ENCODE peak calls at places on chromosomes 1 and 21, in seven cellular contexts. B, X, G, W, M, V and I are unnamed samples.

GRCh38 chr1:59343576-59343840 is 46.6 kb downstream of the FGGY start:
- DNase-seq in G (no peak), W (no peak), X (no peak), M (no peak), V (no peak), B (no peak), I (no peak)

GRCh38 chr1:220818421-220819173 is 31.9 kb downstream of the MTARC1 start:
- DNase-seq in X (peak), G (no peak), W (no peak), M (no peak), V (peak), B (no peak), I (no peak)

GRCh38 chr1:184755226-184756065 is 788 bp upstream of the EDEM3 start:
- DNase-seq in B (peak), V (no peak), X (peak), G (peak), M (peak), W (no peak), I (no peak)

GRCh38 chr1:14742181-14742980 is 143.9 kb downstream of the KAZN start:
- DNase-seq in G (peak), X (peak), B (peak), W (peak), V (peak), M (no peak), I (no peak)

GRCh38 chr1:205858141-205858961 is 8.4 kb upstream of the PM20D1 start:
- DNase-seq in G (peak), X (no peak), B (no peak), W (no peak), V (no peak), M (no peak), I (no peak)

GRCh38 chr1:232435746-232436145 is 194.2 kb downstream of the SIPA1L2 start:
- DNase-seq in M (no peak), W (no peak), V (no peak), B (no peak), X (no peak), G (no peak), I (no peak)

GRCh38 chr1:20891091-20891490 is 104.0 kb upstream of the HP1BP3 start:
- DNase-seq in V (no peak), W (no peak), B (no peak), G (no peak), M (no peak), X (no peak), I (no peak)

GRCh38 chr1:227733309-227733705 is 1.8 kb downstream of the JMJD4 start:
- DNase-seq in M (no peak), W (no peak), X (no peak), V (no peak), B (no peak), G (no peak), I (no peak)

GRCh38 chr1:150006881-150007401 is 3.6 kb downstream of the OTUD7B start:
- DNase-seq in W (peak), G (no peak), X (no peak), M (no peak), B (peak), V (no peak), I (no peak)

GRCh38 chr1:214584805-214585766 is 17.9 kb upstream of the CENPF start:
- DNase-seq in M (peak), G (no peak), V (no peak), W (peak), X (peak), B (peak), I (no peak)

GRCh38 chr1:220819627-220820026 is 32.9 kb downstream of the MTARC1 start:
- DNase-seq in G (no peak), X (no peak), W (no peak), B (no peak), V (no peak), M (no peak), I (no peak)

GRCh38 chr21:38982096-38982495 is 176.4 kb downstream of the ETS2 start:
- DNase-seq in G (no peak), M (peak), B (no peak), W (no peak), V (peak), X (no peak), I (no peak)

GRCh38 chr1:231372501-231372900 is 34.4 kb downstream of the SPRTN start:
- DNase-seq in X (no peak), G (no peak), W (no peak), B (no peak), M (no peak), V (no peak), I (no peak)

GRCh38 chr1:247118946-247119446 is 14.8 kb upstream of the ZNF669 start:
- DNase-seq in X (peak), G (peak), W (no peak), M (peak), B (peak), V (peak), I (no peak)

GRCh38 chr1:103525114-103525606 is 339 bp upstream of the RNPC3 start:
- DNase-seq in M (peak), V (peak), W (peak), B (peak), G (peak), X (peak), I (no peak)

GRCh38 chr21:26013964-26014363 is 156.6 kb downstream of the APP start:
- DNase-seq in X (no peak), B (no peak), M (no peak), V (no peak), G (no peak), W (no peak), I (no peak)

GRCh38 chr1:153963850-153964331 is 554 bp upstream of the SLC39A1 start:
- DNase-seq in M (peak), W (peak), V (peak), B (peak), G (no peak), X (peak), I (no peak)

GRCh38 chr1:24005163-24005562 is 25.0 kb upstream of the SRSF10 start:
- DNase-seq in W (no peak), M (no peak), V (no peak), X (no peak), G (no peak), B (no peak), I (no peak)

GRCh38 chr21:32951041-32951440 is 74.7 kb upstream of the OLIG2 start:
- DNase-seq in X (no peak), G (no peak), V (peak), W (no peak), M (no peak), B (no peak), I (no peak)

GRCh38 chr1:183817576-183818288 is 12.8 kb downstream of the RGL1 start:
- DNase-seq in B (peak), V (no peak), M (no peak), X (no peak), W (no peak), G (no peak), I (no peak)

GRCh38 chr1:228344631-228345072 is 62.0 kb downstream of the TRIM11 start:
- DNase-seq in V (peak), B (peak), M (no peak), W (peak), G (no peak), X (peak), I (no peak)

GRCh38 chr1:121417289-121417955 is 232.6 kb downstream of the SRGAP2C start:
- DNase-seq in W (peak), B (peak), V (no peak), G (no peak), X (no peak), M (no peak), I (no peak)

GRCh38 chr21:16569679-16570078 is 839.9 kb downstream of the USP25 start:
- DNase-seq in B (no peak), M (no peak), V (no peak), W (no peak), G (no peak), X (no peak), I (no peak)

GRCh38 chr1:178055093-178055492 is 38.8 kb upstream of the RASAL2 start:
- DNase-seq in B (peak), W (no peak), V (peak), G (peak), X (peak), M (peak), I (peak)

GRCh38 chr1:149903836-149904491 is 4.6 kb downstream of the BOLA1 start:
- DNase-seq in W (no peak), M (no peak), V (no peak), G (no peak), B (no peak), X (no peak), I (no peak)

GRCh38 chr1:59427784-59428183 is 130.9 kb downstream of the FGGY start:
- DNase-seq in W (no peak), B (no peak), G (no peak), M (no peak), X (no peak), V (no peak), I (no peak)

GRCh38 chr1:94831636-94832035 is 11.5 kb downstream of the SLC44A3 start:
- DNase-seq in B (no peak), M (no peak), W (no peak), X (no peak), V (no peak), G (no peak), I (no peak)

GRCh38 chr1:98035587-98035986 is 114.8 kb upstream of the DPYD start:
- DNase-seq in W (peak), X (peak), M (no peak), B (no peak), V (no peak), G (no peak), I (no peak)

GRCh38 chr1:59487335-59488031 is 190.6 kb downstream of the FGGY start:
- DNase-seq in M (no peak), X (no peak), B (peak), V (no peak), G (no peak), W (peak), I (no peak)

GRCh38 chr1:14598498-14599172 is at the start of gene KAZN:
- DNase-seq in V (peak), W (no peak), X (no peak), B (peak), M (peak), G (no peak), I (peak)

GRCh38 chr1:202589190-202589680 is 121.0 kb downstream of the SYT2 start:
- DNase-seq in B (peak), X (peak), V (peak), G (peak), M (peak), W (peak), I (no peak)

GRCh38 chr1:24384251-24385090 is 29.1 kb downstream of the STPG1 start:
- DNase-seq in M (peak), B (peak), W (peak), V (peak), G (no peak), X (no peak), I (no peak)

GRCh38 chr1:234647758-234648157 is 37.8 kb upstream of the IRF2BP2 start:
- DNase-seq in M (no peak), V (no peak), G (no peak), W (peak), B (peak), X (no peak), I (no peak)

GRCh38 chr1:25715888-25716287 is 84.1 kb upstream of the SELENON start:
- DNase-seq in W (no peak), B (no peak), M (no peak), X (no peak), G (no peak), V (no peak), I (no peak)
- H3K27ac ChIP-seq in W (no peak), B (no peak), M (peak), X (no peak), G (no peak), V (no peak), I (no peak)

GRCh38 chr1:236518343-236518742 is 5.4 kb upstream of the LGALS8 start:
- DNase-seq in B (no peak), V (no peak), M (no peak), X (no peak), W (no peak), G (no peak), I (no peak)

GRCh38 chr1:236512019-236512418 is 11.8 kb upstream of the LGALS8 start:
- DNase-seq in V (no peak), W (no peak), B (no peak), X (no peak), M (no peak), G (no peak), I (no peak)

GRCh38 chr1:236516929-236517704 is 6.7 kb upstream of the LGALS8 start:
- DNase-seq in M (no peak), B (peak), G (no peak), W (peak), X (peak), V (no peak), I (no peak)

GRCh38 chr1:236515443-236515958 is 8.3 kb upstream of the LGALS8 start:
- DNase-seq in X (no peak), G (no peak), V (no peak), M (no peak), B (peak), W (no peak), I (no peak)

GRCh38 chr1:236514703-236515442 is 8.9 kb upstream of the LGALS8 start:
- DNase-seq in W (no peak), B (peak), X (peak), G (no peak), V (no peak), M (no peak), I (no peak)
- H3K27ac ChIP-seq in W (no peak), B (peak), X (peak), G (no peak), V (no peak), M (no peak), I (no peak)

DNA sequence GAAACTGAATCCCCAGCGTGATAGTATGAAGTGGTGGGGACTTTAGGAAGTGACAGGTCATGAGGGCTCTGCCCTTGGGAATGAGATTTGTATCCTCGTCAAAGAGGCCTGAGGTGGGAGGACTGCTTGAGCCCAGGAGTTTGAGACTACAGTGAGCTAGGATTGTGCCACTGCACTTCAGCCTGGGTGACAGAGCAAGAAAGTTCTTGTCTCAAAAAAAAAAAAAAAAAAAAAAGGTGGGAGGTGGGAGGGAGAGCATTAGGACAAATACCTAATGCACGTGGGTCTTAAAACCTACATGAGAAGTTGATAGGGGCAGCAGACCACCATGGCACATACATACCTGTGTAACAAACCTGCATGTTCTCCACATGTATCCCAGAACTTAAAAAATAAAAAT is 24.0 kb upstream of the RERE start:
- DNase-seq in M (no peak), W (no peak), G (no peak), X (no peak), B (no peak), V (no peak), I (no peak)
- H3K27ac ChIP-seq in M (no peak), W (no peak), G (no peak), X (no peak), B (no peak), V (no peak), I (no peak)

GRCh38 chr1:39631361-39632331 is 7.8 kb downstream of the HEYL start:
- DNase-seq in W (no peak), V (no peak), M (no peak), B (peak), X (no peak), G (peak), I (no peak)

GRCh38 chr1:39635871-39636210 is 3.6 kb downstream of the HEYL start:
- DNase-seq in M (no peak), B (no peak), G (no peak), X (no peak), W (no peak), V (no peak), I (no peak)

GRCh38 chr1:39632491-39633417 is 6.7 kb downstream of the HEYL start:
- DNase-seq in W (no peak), B (peak), X (no peak), V (peak), G (no peak), M (peak), I (no peak)

GRCh38 chr1:39635205-39635870 is 4.1 kb downstream of the HEYL start:
- DNase-seq in B (no peak), G (no peak), V (no peak), M (no peak), W (no peak), X (no peak), I (no peak)

GRCh38 chr1:39633422-39633821 is 6.0 kb downstream of the HEYL start:
- DNase-seq in G (no peak), M (no peak), V (no peak), X (no peak), B (no peak), W (no peak), I (no peak)
- H3K27ac ChIP-seq in G (no peak), M (no peak), V (peak), X (no peak), B (no peak), W (no peak), I (peak)

GRCh38 chr1:175206687-175207086 is 14.1 kb upstream of the KIAA0040 start:
- DNase-seq in V (no peak), X (no peak), B (peak), W (peak), M (no peak), G (no peak), I (no peak)

GRCh38 chr1:175204285-175204684 is 11.7 kb upstream of the KIAA0040 start:
- DNase-seq in X (no peak), V (no peak), G (no peak), B (no peak), M (no peak), W (no peak), I (no peak)

GRCh38 chr1:175201061-175201508 is 8.5 kb upstream of the KIAA0040 start:
- DNase-seq in V (no peak), B (no peak), W (no peak), G (no peak), M (no peak), X (no peak), I (no peak)

GRCh38 chr1:175200626-175201025 is 8.1 kb upstream of the KIAA0040 start:
- DNase-seq in X (no peak), G (no peak), M (no peak), W (no peak), B (no peak), V (no peak), I (no peak)

GRCh38 chr1:175203570-175203969 is 11.0 kb upstream of the KIAA0040 start:
- DNase-seq in W (no peak), V (no peak), X (no peak), M (no peak), G (no peak), B (no peak), I (no peak)
- H3K27ac ChIP-seq in W (no peak), V (no peak), X (no peak), M (no peak), G (no peak), B (no peak), I (no peak)

GRCh38 chr1:111927652-111928051 is 61.8 kb downstream of the KCND3 start:
- DNase-seq in W (no peak), B (no peak), M (no peak), G (no peak), V (no peak), X (no peak), I (no peak)

GRCh38 chr1:111923766-111924165 is 65.7 kb downstream of the KCND3 start:
- DNase-seq in B (no peak), X (no peak), W (no peak), M (no peak), V (no peak), G (no peak), I (no peak)

GRCh38 chr1:111920221-111921024 is 69.0 kb downstream of the KCND3 start:
- DNase-seq in W (peak), G (no peak), M (no peak), V (peak), B (no peak), X (peak), I (no peak)

GRCh38 chr1:111924786-111925185 is 64.7 kb downstream of the KCND3 start:
- DNase-seq in W (no peak), V (no peak), X (no peak), G (no peak), M (no peak), B (no peak), I (no peak)

DNA sequence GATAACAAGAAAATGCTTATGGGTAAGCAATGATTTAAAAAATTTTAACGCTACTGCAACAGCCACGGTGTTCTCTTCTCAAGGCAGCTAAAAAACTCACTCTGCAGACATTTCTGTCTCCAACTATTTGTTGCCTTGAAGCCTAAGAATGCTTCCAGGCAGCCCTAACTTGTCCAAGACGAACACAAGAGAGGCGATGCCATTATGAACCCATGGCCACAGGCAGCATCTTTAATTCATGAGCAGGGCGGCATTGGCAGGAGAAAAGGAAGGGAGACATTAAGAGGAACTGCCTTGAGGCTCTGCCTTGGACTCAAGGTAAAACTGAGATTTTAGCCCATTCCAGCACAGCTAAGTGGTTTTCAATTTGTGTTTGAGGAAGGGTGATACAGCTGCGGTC is 67.5 kb downstream of the KCND3 start:
- DNase-seq in W (no peak), G (no peak), M (no peak), B (no peak), X (no peak), V (peak), I (no peak)
- H3K27ac ChIP-seq in W (no peak), G (no peak), M (no peak), B (no peak), X (no peak), V (no peak), I (peak)

DNA sequence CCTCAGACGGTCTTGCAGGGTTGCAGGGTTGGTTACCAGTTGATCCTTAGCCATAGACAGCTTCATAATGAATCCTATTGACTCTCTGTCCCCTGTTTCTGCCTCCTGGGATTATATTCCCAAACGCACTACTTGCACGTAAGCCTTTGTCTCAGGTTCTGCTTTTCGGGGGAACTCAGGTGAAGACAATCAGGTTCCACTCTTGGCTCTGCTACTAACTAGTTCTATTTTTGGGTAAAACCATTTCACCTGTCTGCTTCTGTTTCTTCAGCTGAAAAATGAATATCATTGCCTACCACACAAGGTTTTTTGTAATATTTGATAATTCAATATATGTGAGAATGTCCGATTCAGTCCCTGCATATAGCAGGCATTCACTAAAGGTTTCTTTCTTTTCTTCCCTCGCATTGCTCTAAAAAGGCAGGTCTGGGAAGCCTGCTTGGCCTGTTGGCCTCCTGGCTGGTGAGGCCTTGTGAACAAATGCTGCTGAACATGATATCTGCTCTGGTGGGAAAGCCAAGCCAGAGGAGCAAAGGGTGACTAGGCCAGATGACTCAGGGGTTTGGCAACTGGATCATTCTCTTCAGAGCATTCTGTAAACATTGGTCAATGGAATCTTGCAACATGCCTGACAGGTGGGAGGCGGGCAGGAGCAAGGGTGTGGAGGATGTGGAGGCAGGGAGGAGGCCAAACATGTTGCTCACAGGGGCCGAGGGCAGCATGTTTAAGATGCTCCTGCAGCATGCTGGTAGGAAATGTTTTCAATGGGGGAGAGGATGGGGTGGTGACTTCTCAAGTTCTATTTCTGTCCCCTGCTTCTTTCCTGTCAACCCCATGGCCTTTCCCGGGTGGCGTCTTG is 23.8 kb downstream of the IER5 start:
- DNase-seq in G (no peak), W (peak), V (peak), B (peak), X (peak), M (no peak), I (no peak)
- H3K27ac ChIP-seq in G (no peak), W (peak), V (no peak), B (peak), X (peak), M (no peak), I (no peak)